ENCODE peak calls at places on chromosomes 1 and 21, in four cellular contexts. One of them, this sample, is unnamed.

GRCh38 chr1:39333296-39333695 is 128.8 kb downstream of the MACF1 start:
- DNase-seq in spleen: no peak
- DNase-seq in lung: peak
- DNase-seq in NT2/D1: no peak
- DNase-seq in this sample: no peak

GRCh38 chr1:156244126-156244525 is 2.1 kb downstream of the BGLAP start:
- DNase-seq in lung: no peak
- DNase-seq in spleen: peak
- DNase-seq in NT2/D1: no peak
- DNase-seq in this sample: peak

GRCh38 chr21:41593051-41593783 is 85.3 kb upstream of the TMPRSS2 start:
- DNase-seq in lung: peak
- DNase-seq in NT2/D1: no peak
- DNase-seq in spleen: no peak
- DNase-seq in this sample: no peak

GRCh38 chr1:53411541-53412152 is 47.6 kb upstream of the DMRTB1 start:
- DNase-seq in NT2/D1: no peak
- DNase-seq in spleen: no peak
- DNase-seq in lung: no peak
- DNase-seq in this sample: no peak

GRCh38 chr1:48105167-48105566 is 108.0 kb upstream of the TRABD2B start:
- DNase-seq in lung: no peak
- DNase-seq in spleen: no peak
- DNase-seq in NT2/D1: no peak
- DNase-seq in this sample: no peak

GRCh38 chr1:209899948-209900347 is 38.1 kb upstream of the SYT14 start:
- DNase-seq in NT2/D1: peak
- DNase-seq in spleen: no peak
- DNase-seq in lung: no peak
- DNase-seq in this sample: peak

GRCh38 chr1:20440785-20441200 is 45.2 kb downstream of the CAMK2N1 start:
- DNase-seq in NT2/D1: peak
- DNase-seq in lung: peak
- DNase-seq in spleen: no peak
- DNase-seq in this sample: peak

GRCh38 chr1:42456754-42457089 is 379 bp downstream of the PPCS start:
- DNase-seq in lung: peak
- DNase-seq in spleen: no peak
- DNase-seq in NT2/D1: peak
- DNase-seq in this sample: peak

GRCh38 chr1:47388548-47389238 is 27.4 kb upstream of the FOXE3 start:
- DNase-seq in spleen: no peak
- DNase-seq in lung: peak
- DNase-seq in NT2/D1: peak
- DNase-seq in this sample: peak

GRCh38 chr1:70487910-70488665 is 77.0 kb downstream of the CTH start:
- DNase-seq in lung: no peak
- DNase-seq in spleen: no peak
- DNase-seq in NT2/D1: peak
- DNase-seq in this sample: peak

GRCh38 chr1:232613752-232614381 is 16.1 kb downstream of the SIPA1L2 start:
- DNase-seq in spleen: no peak
- DNase-seq in lung: no peak
- DNase-seq in NT2/D1: no peak
- DNase-seq in this sample: no peak

GRCh38 chr1:111660204-111661150 is 40.9 kb downstream of the RAP1A start:
- DNase-seq in NT2/D1: no peak
- DNase-seq in spleen: no peak
- DNase-seq in lung: no peak
- DNase-seq in this sample: no peak
- H3K4me3 ChIP-seq in NT2/D1: no peak
- H3K4me3 ChIP-seq in spleen: no peak
- H3K4me3 ChIP-seq in lung: no peak
- H3K4me3 ChIP-seq in this sample: no peak

DNA sequence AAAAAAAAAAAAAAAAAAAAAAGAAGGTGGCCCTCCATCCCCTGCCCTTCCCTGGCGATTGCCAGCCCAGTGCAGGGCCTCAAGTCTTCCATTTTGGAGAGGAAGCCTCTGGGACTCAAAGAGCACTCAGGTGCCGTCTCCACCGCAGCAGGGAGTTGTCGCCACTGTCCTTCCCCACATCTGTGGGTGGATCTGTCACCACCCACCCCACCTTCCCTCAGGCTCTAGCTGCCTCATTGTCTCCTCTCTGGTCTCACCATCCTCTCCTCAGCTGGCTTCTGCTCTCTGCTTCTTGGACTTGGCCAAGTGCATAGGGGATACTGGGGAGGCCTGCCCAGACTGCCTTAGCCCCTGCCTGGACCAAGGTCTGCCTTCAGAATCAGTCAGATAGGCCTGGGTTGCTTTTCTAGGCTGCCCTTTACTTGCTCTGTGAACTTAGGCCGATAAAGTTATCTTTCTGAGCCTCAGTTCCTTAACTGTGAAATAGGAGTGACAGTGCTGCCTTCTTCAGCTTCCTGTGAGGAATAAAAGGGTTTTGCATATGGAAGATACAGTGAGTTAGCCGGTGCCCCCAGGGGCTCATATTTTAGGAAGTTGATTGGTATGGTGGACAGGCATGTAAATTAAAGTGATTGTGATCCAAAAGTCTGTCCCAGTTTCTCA is 15.8 kb downstream of the RCC1 start:
- DNase-seq in NT2/D1: no peak
- DNase-seq in lung: no peak
- DNase-seq in spleen: no peak
- DNase-seq in this sample: peak
- H3K4me3 ChIP-seq in NT2/D1: no peak
- H3K4me3 ChIP-seq in lung: no peak
- H3K4me3 ChIP-seq in spleen: no peak
- H3K4me3 ChIP-seq in this sample: no peak

DNA sequence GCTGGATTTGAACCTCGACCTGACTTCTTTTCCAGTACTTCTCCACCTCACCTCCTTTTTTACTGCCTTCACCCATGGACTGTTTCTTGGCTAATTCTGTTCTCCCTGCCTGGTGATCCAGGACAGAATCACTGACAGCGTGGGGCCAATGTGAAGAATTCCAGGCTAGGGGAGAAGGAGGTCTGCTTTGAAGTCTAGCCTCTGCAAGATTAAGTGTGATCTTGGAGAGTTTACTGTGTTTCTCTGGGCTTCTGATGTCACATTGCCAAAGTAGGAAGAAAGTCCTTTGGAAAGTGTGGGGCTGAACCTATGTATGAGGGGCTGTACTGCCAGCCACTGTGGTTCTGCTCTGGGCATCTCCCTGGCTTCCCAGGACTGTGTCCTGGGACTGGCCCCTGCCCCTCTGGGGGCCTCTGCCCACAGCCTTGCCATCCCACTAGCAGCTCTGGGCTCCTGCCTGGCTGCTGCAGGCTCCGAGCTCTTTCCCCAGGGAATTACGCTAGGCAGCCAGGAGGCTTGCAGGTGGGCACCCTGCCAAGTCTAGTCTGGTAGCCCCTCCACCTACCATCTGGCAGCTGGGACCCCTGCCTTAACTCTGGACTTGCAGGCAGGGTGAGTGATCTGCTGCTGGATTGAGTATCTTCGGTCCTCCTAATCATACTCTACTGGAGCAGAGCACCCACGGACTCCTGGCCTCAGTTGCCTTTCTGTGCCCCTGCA is 52.2 kb downstream of the YARS1 start:
- DNase-seq in lung: no peak
- DNase-seq in spleen: no peak
- DNase-seq in NT2/D1: no peak
- DNase-seq in this sample: no peak
- H3K4me3 ChIP-seq in lung: no peak
- H3K4me3 ChIP-seq in spleen: no peak
- H3K4me3 ChIP-seq in NT2/D1: peak
- H3K4me3 ChIP-seq in this sample: peak

DNA sequence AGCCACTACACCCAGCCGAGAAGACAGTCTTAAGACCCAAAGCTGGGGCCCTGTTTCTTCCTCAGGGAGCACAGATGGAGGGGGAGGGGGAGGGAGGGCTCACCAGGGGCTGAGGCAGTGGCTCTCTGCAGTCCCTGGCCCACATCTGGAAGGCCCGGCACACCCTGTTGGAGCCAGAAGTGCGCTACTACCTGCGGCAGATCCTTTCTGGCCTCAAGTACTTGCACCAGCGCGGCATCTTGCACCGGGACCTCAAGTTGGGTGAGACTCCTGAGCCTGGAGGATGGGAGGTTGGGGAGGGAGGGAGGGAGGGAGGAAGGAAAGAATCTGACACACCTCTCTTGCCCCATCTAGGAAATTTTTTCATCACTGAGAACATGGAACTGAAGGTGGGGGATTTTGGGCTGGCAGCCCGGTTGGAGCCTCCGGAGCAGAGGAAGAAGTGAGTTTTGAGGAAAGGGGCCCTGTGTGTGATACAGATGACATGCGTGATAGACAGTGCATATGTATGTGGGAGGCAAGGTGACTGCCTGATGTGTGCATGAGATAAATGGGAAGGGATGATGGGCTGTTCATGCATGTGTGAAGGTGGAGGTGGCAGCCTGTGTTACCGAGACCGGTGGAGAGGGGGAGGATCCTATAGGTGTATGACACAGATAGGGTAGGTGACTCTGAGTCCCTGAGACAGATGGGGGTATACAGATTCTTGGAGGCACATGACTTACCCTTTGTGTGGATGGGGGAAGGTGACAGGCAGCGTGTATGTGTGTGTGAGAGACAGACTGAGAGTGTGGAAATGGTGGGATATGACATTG is 1.5 kb downstream of the PLK3 start:
- DNase-seq in lung: no peak
- DNase-seq in NT2/D1: no peak
- DNase-seq in spleen: peak
- DNase-seq in this sample: peak
- H3K4me3 ChIP-seq in lung: peak
- H3K4me3 ChIP-seq in NT2/D1: peak
- H3K4me3 ChIP-seq in spleen: peak
- H3K4me3 ChIP-seq in this sample: no peak

DNA sequence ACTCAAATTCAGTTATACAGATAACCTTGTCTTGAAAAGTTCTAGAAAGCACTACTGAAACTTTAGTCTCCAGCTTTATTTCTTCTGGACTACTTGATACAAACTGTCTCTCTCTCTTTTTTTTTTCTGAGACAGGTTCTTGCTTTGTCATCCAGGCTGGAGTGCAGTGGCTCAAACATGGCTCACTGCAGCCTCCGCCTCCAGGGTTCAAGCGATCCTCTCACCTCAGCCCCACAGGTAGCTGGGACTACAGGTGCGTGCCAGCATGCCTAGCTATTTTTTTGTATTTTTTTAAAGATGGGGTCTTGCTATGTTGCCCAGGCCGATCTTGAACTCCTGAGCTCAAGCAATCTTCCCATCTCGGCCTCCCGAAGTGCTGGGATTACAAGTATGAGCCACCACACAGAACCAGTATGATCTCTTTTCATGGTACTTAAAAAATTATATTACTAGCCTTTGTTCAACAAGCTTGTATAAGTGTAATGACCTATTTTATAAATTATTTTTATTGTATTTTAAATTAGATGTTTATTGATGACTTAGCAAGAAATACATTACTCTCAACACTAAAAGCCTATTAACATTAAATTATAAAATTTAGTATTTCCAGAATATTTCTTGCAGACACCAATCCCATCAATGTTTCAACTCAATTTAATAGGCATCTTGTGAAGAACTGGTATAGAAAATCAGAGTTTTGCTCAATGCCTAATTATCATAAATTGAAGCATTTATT is 36.1 kb upstream of the MTF2 start:
- DNase-seq in NT2/D1: no peak
- DNase-seq in spleen: no peak
- DNase-seq in lung: no peak
- DNase-seq in this sample: no peak
- H3K4me3 ChIP-seq in NT2/D1: no peak
- H3K4me3 ChIP-seq in spleen: no peak
- H3K4me3 ChIP-seq in lung: no peak
- H3K4me3 ChIP-seq in this sample: no peak

GRCh38 chr1:1540817-1541628 is 599 bp upstream of the TMEM240 start:
- DNase-seq in NT2/D1: no peak
- DNase-seq in lung: no peak
- DNase-seq in spleen: peak
- DNase-seq in this sample: peak

GRCh38 chr1:1538334-1538733 is 2.1 kb downstream of the TMEM240 start:
- DNase-seq in NT2/D1: no peak
- DNase-seq in spleen: no peak
- DNase-seq in lung: no peak
- DNase-seq in this sample: peak

GRCh38 chr1:1538989-1539309 is 1.5 kb downstream of the TMEM240 start:
- DNase-seq in lung: no peak
- DNase-seq in spleen: no peak
- DNase-seq in NT2/D1: no peak
- DNase-seq in this sample: no peak

GRCh38 chr1:1539310-1540014 is 962 bp downstream of the TMEM240 start:
- DNase-seq in spleen: no peak
- DNase-seq in NT2/D1: no peak
- DNase-seq in lung: no peak
- DNase-seq in this sample: peak

GRCh38 chr1:1540015-1540816 is at the start of gene TMEM240:
- DNase-seq in lung: peak
- DNase-seq in spleen: no peak
- DNase-seq in NT2/D1: peak
- DNase-seq in this sample: peak
- H3K4me3 ChIP-seq in lung: peak
- H3K4me3 ChIP-seq in spleen: peak
- H3K4me3 ChIP-seq in NT2/D1: peak
- H3K4me3 ChIP-seq in this sample: peak

GRCh38 chr1:213110349-213111300 is 59.6 kb downstream of the RPS6KC1 start:
- DNase-seq in NT2/D1: no peak
- DNase-seq in lung: no peak
- DNase-seq in spleen: no peak
- DNase-seq in this sample: peak
- H3K4me3 ChIP-seq in NT2/D1: no peak
- H3K4me3 ChIP-seq in lung: no peak
- H3K4me3 ChIP-seq in spleen: no peak
- H3K4me3 ChIP-seq in this sample: no peak

GRCh38 chr1:82838066-82838465 is 1037.3 kb downstream of the ADGRL2 start:
- DNase-seq in spleen: no peak
- DNase-seq in lung: no peak
- DNase-seq in NT2/D1: no peak
- DNase-seq in this sample: no peak
- H3K4me3 ChIP-seq in spleen: no peak
- H3K4me3 ChIP-seq in lung: no peak
- H3K4me3 ChIP-seq in NT2/D1: no peak
- H3K4me3 ChIP-seq in this sample: no peak

DNA sequence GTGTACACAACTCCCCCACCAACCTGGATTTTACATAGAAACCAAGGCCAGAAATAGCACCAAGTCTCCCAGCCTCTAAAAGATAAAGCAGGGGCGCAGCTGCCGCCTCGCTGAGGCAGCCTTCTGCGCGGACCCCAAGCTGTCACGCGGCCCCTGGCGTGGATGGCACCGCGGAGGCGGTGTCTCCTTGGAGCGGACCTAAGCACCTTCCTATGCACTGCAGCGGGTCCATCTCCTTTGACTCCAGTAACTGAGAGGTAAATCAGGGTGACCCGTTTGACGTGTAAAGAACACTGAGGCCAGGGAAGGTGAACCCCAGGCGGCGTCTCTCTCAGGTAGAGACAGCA is 17.0 kb downstream of the ZNF697 start:
- DNase-seq in lung: no peak
- DNase-seq in NT2/D1: no peak
- DNase-seq in spleen: no peak
- DNase-seq in this sample: no peak
- H3K4me3 ChIP-seq in lung: no peak
- H3K4me3 ChIP-seq in NT2/D1: no peak
- H3K4me3 ChIP-seq in spleen: no peak
- H3K4me3 ChIP-seq in this sample: no peak